ENCODE peak calls at places on chromosomes 4 and X, in seven cellular contexts. N is CD4-positive, CD25-positive, alpha-beta regulatory T cell; X is foreskin fibroblast; Y is left ventricle myocardium inferior; U is colonic mucosa; V is GM12865; F is aorta. H is an unnamed sample.

GRCh38 chr4:87823741-87824140 is 9.0 kb upstream of the MEPE start:
- DNase-seq in V (no peak), X (no peak), F (no peak), Y (no peak), U (no peak), N (no peak), H (no peak)

GRCh38 chr4:38609614-38610013 is 54.4 kb upstream of the KLF3 start:
- DNase-seq in F (no peak), N (no peak), U (peak), V (no peak), Y (no peak), X (no peak), H (no peak)

GRCh38 chr4:12399781-12400180 is 971.1 kb upstream of the HS3ST1 start:
- DNase-seq in Y (no peak), V (no peak), F (no peak), X (no peak), U (no peak), N (no peak), H (no peak)

GRCh38 chrX:46903458-46904242 is 8.6 kb upstream of the JADE3 start:
- DNase-seq in X (peak), F (peak), V (peak), N (peak), U (peak), Y (peak), H (peak)

GRCh38 chrX:50067435-50068292 is 133.1 kb downstream of the AKAP4 start:
- DNase-seq in F (no peak), U (peak), V (no peak), N (no peak), Y (no peak), X (peak), H (peak)

GRCh38 chr4:858831-859451 is 33.0 kb upstream of the CPLX1 start:
- DNase-seq in F (peak), Y (no peak), U (no peak), V (no peak), X (no peak), N (no peak), H (no peak)

GRCh38 chrX:115560978-115561604 is at the start of gene PLS3:
- DNase-seq in N (no peak), U (peak), Y (peak), F (peak), V (peak), X (peak), H (peak)

GRCh38 chrX:133151320-133151719 is 54.4 kb upstream of the USP26 start:
- DNase-seq in U (peak), Y (no peak), F (no peak), X (no peak), V (no peak), N (no peak), H (no peak)

GRCh38 chr4:156596026-156596425 is 375.6 kb downstream of the PDGFC start:
- DNase-seq in X (peak), U (no peak), Y (no peak), V (no peak), N (no peak), F (no peak), H (no peak)

GRCh38 chr4:89296871-89297270 is 10.7 kb downstream of the GPRIN3 start:
- DNase-seq in F (no peak), Y (no peak), U (no peak), N (no peak), V (no peak), X (no peak), H (no peak)

GRCh38 chr4:74100531-74100930 is 1.5 kb upstream of the CXCL2 start:
- DNase-seq in Y (no peak), X (no peak), N (no peak), V (no peak), U (no peak), F (no peak), H (no peak)

GRCh38 chr4:122826596-122827257 is at the start of gene FGF2:
- DNase-seq in U (peak), Y (peak), X (peak), F (peak), N (no peak), V (peak), H (peak)

GRCh38 chr4:143626134-143626859 is 74.2 kb downstream of the FREM3 start:
- DNase-seq in N (no peak), Y (peak), U (peak), F (peak), V (no peak), X (peak), H (peak)

GRCh38 chrX:24990585-24990984 is 25.2 kb downstream of the ARX start:
- DNase-seq in V (no peak), Y (no peak), F (no peak), N (no peak), U (no peak), X (no peak), H (no peak)

GRCh38 chr4:84965558-84966381 is 720 bp downstream of the WDFY3 start:
- DNase-seq in X (peak), Y (peak), U (peak), N (no peak), F (peak), V (peak), H (peak)

GRCh38 chr4:84968936-84969335 is 2.4 kb upstream of the WDFY3 start:
- DNase-seq in X (no peak), Y (no peak), N (no peak), U (no peak), F (no peak), V (no peak), H (no peak)

GRCh38 chr4:84964995-84965557 is 1.4 kb downstream of the WDFY3 start:
- DNase-seq in Y (no peak), N (no peak), X (no peak), U (no peak), V (no peak), F (no peak), H (no peak)

GRCh38 chr4:84967292-84967651 is 782 bp upstream of the WDFY3 start:
- DNase-seq in X (peak), U (peak), Y (no peak), V (no peak), N (no peak), F (no peak), H (peak)

DNA sequence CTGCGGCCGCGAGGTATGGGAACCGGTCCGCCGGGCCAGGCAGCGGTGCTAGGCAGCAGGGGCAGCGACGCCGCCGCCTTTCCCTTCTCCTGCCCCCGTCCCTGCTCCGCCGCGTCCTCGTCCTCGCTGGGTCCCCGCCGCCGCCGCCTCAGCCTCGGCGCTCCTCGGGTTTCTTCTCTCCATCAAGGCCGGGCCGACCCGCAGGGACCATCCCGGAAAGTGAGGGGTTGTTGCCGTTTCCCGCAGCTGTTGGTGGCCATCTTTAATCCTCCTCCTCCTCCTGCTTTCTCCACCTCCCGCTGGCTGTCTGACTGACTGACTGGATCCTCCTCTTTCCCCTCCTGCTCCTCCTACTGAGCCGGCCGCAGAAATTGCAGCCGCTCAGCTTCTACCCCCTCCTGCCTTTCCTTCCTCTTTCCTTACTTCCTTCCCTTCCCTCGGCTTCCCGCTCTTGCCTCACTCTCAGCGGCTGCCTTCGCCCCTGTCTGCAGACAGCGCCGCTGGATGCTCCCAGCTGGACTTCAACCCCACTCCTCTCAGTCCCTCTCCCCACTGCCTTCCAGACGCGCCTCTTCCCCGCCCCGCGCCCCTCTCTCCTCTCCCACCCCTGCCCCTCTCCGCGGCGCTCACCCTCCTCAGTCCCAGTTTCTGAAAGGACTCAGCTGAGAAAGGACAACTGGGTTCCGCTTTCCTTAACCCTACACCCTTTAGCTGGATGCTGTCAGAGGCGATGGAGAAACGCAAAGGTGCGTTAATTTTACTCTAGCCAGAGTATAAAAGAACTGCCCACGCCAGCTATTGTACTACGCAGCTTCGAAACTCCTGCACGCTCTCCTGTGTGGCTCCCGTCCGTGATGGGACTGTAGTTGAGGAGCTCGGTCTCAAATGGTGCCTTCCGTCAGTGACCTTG is at the start of gene WDFY3:
- DNase-seq in X (peak), Y (peak), F (peak), V (peak), U (peak), N (no peak), H (peak)
- H3K4me3 ChIP-seq in X (peak), Y (peak), F (peak), V (peak), U (peak), N (no peak), H (peak)

DNA sequence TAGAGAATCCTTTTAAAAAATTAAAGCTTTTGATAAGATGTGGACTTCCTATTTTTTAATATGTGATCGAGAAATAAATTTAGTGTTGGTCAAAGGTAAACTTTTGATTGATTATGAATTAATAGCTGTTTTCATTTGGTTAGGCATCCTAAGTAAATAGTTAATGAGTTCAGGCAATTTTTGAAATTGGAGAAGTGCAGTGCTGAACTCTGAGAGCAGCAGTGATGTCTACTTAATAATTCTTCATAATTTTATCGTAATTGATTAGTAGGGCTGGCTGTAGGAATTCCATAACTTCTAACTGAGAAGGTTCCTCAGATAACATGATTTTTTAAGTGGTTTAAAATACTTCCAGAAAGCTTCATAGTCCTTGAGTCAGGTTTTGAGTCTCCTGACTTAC is 1.5 kb downstream of the MND1 start:
- DNase-seq in U (no peak), N (no peak), X (no peak), F (no peak), Y (no peak), V (no peak), H (no peak)
- H3K4me3 ChIP-seq in U (no peak), N (peak), X (peak), F (no peak), Y (peak), V (peak), H (peak)

GRCh38 chr4:174135530-174135929 is 147.9 kb downstream of the FBXO8 start:
- DNase-seq in U (no peak), X (no peak), N (no peak), Y (no peak), V (no peak), F (no peak), H (no peak)
- H3K4me3 ChIP-seq in U (no peak), X (peak), N (no peak), Y (peak), V (no peak), F (peak), H (peak)

GRCh38 chrX:103791826-103792458 is 15.3 kb downstream of the PLP1 start:
- DNase-seq in F (no peak), X (peak), N (no peak), V (no peak), U (no peak), Y (no peak), H (no peak)

GRCh38 chrX:103792916-103793540 is 16.4 kb downstream of the PLP1 start:
- DNase-seq in U (no peak), Y (no peak), F (no peak), N (no peak), X (peak), V (no peak), H (peak)

GRCh38 chrX:103793541-103793932 is 16.9 kb downstream of the PLP1 start:
- DNase-seq in N (no peak), U (no peak), F (no peak), Y (no peak), V (no peak), X (peak), H (no peak)

GRCh38 chrX:103791233-103791632 is 14.6 kb downstream of the PLP1 start:
- DNase-seq in X (peak), Y (no peak), F (no peak), V (no peak), U (no peak), N (no peak), H (no peak)

DNA sequence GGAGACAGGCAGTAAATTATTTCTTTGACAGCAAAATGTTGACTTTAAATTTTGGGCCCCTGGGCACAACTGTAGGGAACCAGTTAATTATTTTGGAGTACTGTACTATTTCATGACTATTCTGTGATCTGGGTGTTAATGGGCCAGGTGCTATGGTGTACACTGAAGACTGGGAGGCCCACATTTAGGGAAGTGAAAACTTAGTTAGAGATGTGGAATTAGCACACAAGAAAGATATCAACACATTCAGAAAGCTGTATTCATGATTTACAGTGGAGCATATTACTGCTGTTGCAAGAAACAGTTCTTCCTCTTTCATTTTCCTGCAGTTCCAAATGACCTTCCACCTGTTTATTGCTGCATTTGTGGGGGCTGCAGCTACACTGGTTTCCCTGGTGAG is 12.4 kb downstream of the PLP1 start:
- DNase-seq in V (no peak), X (no peak), N (no peak), F (no peak), Y (no peak), U (no peak), H (no peak)
- H3K4me3 ChIP-seq in V (no peak), X (no peak), N (no peak), F (no peak), Y (no peak), U (no peak), H (no peak)

DNA sequence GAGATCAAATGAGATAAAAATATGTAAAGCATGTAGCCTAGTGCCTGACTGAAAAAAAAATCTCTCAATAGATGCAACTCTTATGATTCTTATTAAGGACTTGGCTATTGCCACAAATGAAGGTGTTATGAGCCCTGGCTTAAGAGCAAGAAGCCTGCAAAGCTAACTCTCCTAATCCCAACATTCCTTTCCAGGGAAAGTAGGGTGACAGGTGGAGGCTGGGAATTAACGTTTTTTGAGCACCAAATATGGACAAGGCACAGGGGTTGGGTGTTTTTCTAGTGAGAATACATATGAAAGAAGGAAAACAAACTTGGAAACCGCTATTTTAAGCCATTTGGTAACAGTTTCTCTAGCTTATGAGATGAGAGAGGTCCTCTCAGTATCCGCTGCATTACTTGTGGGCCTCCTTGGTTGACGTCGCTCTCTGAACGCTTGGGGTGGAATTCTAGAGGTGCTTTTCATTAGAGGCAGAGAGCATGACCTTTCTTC is 2.4 kb downstream of the RHOH start:
- DNase-seq in F (no peak), Y (no peak), V (peak), X (no peak), U (no peak), N (no peak), H (no peak)
- H3K4me3 ChIP-seq in F (no peak), Y (no peak), V (peak), X (no peak), U (peak), N (peak), H (no peak)

DNA sequence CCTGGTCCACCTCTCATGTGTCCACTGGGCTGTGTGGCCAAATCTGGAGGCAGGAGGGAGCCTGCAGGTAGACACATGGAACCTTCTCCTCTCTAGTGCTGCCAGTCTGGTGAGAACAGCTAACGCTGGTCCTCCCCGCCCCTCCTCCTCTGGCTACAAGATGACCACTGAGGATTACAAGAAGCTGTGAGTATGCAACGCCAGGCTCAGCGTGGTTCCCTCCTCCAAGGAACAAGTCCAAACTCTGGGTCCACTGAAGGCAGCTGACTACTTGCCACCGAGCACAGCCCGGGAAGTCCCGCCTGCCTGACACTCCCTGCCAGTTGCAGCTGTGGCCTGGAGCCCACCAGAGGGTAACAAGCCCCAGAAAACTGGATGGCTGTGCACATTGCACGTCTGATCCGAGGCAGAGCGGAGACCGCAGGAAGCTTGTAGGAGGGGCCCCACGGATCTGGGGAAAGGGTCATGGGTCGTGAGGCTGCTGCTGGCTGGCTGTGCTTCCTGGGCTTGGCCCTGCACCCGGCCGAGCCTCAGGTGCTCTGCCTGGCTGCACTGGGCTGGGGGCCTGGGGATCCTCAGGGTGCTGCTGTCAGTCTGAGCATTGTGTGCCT is 20.2 kb downstream of the ZNF185 start:
- DNase-seq in V (no peak), U (no peak), N (no peak), X (no peak), F (no peak), Y (no peak), H (no peak)
- H3K4me3 ChIP-seq in V (no peak), U (no peak), N (no peak), X (no peak), F (no peak), Y (no peak), H (no peak)

GRCh38 chr4:175705407-175705806 is 106.7 kb downstream of the GPM6A start:
- DNase-seq in Y (no peak), X (no peak), F (no peak), N (no peak), V (no peak), U (no peak), H (peak)
- H3K4me3 ChIP-seq in Y (no peak), X (no peak), F (no peak), N (no peak), V (no peak), U (no peak), H (no peak)

GRCh38 chr4:2006956-2007653 is 1.7 kb downstream of the NELFA start:
- DNase-seq in N (no peak), F (no peak), U (no peak), X (peak), Y (no peak), V (no peak), H (no peak)
- H3K4me3 ChIP-seq in N (peak), F (no peak), U (peak), X (peak), Y (peak), V (peak), H (peak)

DNA sequence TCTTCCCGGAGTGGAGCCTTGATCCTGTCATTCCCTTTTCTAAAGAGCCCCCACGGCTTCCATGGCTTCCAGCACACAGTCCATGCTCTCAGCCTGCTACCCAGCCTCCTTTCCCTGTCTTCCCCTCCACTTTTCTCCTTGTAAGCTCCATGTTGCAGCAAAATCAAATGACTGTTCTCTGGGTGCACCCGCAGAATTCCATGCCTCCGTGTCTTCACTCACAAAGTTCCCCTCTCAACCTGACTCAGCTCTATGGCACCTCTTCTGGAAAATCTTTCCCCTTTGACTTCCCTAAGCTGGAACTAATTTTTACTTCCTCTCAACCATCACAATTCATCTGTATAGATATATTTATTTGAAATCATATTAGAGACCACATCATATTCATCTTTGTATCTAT is 3.5 kb downstream of the SETD7 start:
- DNase-seq in U (no peak), F (no peak), V (no peak), N (no peak), X (peak), Y (no peak), H (peak)
- H3K4me3 ChIP-seq in U (no peak), F (no peak), V (no peak), N (no peak), X (peak), Y (peak), H (no peak)

H was measured in astrocyte of the spinal cord.